ENCODE peak calls at places on chromosomes 12 and 14, in nine cellular contexts. G is lower lobe of right lung, I is PC-9, M is left ventricle myocardium inferior, A is adrenal gland, W is testis, F is fibroblast of lung, T is prostate gland, N is stomach. H is an unnamed sample. For H3K4me1, the result is how much of the 10 kb centered on the place peaks cover.

GRCh38 chr14:101169267-101169666 is 265.7 kb upstream of the RTL1 start:
- DNase-seq in T (no peak), M (no peak), I (no peak), A (no peak), G (no peak), N (no peak), F (no peak), W (no peak), H (no peak)

GRCh38 chr12:131833896-131834641 is 5.9 kb downstream of the MMP17 start:
- DNase-seq in N (no peak), T (no peak), I (no peak), F (peak), M (no peak), A (no peak), G (no peak), W (no peak), H (no peak)

GRCh38 chr12:62332598-62332997 is 72.4 kb downstream of the USP15 start:
- DNase-seq in M (no peak), F (peak), N (no peak), I (no peak), A (no peak), W (no peak), G (no peak), T (no peak), H (no peak)

GRCh38 chr12:128823216-128823915 is 392 bp downstream of the SLC15A4 start:
- DNase-seq in W (peak), I (peak), F (no peak), A (no peak), T (peak), G (peak), N (no peak), M (peak), H (no peak)

GRCh38 chr12:13293086-13293485 is 96.6 kb downstream of the EMP1 start:
- DNase-seq in I (no peak), N (no peak), T (no peak), M (no peak), G (no peak), A (no peak), F (peak), W (no peak), H (no peak)

GRCh38 chr14:72594099-72594901 is 299.6 kb downstream of the DPF3 start:
- DNase-seq in A (no peak), M (no peak), T (no peak), I (no peak), G (no peak), N (no peak), W (no peak), F (peak), H (no peak)

GRCh38 chr14:83779266-83779665 is 1750.7 kb upstream of the FLRT2 start:
- DNase-seq in A (no peak), G (no peak), M (no peak), I (peak), T (no peak), N (no peak), W (no peak), F (peak), H (no peak)

GRCh38 chr14:104223101-104223809 is 84.9 kb downstream of the KIF26A start:
- DNase-seq in W (peak), T (no peak), F (no peak), N (no peak), I (no peak), A (peak), M (no peak), G (peak), H (no peak)

GRCh38 chr12:27879708-27880107 is 92.8 kb downstream of the PTHLH start:
- DNase-seq in G (no peak), F (no peak), A (no peak), W (no peak), T (no peak), N (no peak), I (no peak), M (no peak), H (no peak)

GRCh38 chr12:117820216-117820907 is 148.4 kb downstream of the KSR2 start:
- DNase-seq in G (no peak), F (no peak), T (no peak), M (no peak), N (no peak), W (no peak), A (no peak), I (no peak), H (no peak)

GRCh38 chr14:87797001-87797400 is 196.0 kb downstream of the GALC start:
- DNase-seq in A (no peak), F (no peak), W (no peak), M (no peak), G (no peak), N (no peak), I (no peak), T (no peak), H (no peak)

GRCh38 chr14:87800216-87800615 is 192.8 kb downstream of the GALC start:
- DNase-seq in N (no peak), M (no peak), T (no peak), A (no peak), W (no peak), F (no peak), I (no peak), G (no peak), H (no peak)

GRCh38 chr14:87799400-87799799 is 193.6 kb downstream of the GALC start:
- DNase-seq in A (no peak), F (no peak), T (no peak), M (no peak), I (no peak), G (no peak), N (no peak), W (no peak), H (no peak)

GRCh38 chr14:87794566-87794965 is 198.4 kb downstream of the GALC start:
- DNase-seq in G (no peak), T (no peak), A (no peak), I (no peak), N (no peak), F (peak), M (no peak), W (no peak), H (no peak)
- TF ChIP-seq CTCF in G (no peak), T (no peak), A (no peak), I (no peak), N (no peak), F (no peak), M (no peak), W (no peak), H (no peak)

DNA sequence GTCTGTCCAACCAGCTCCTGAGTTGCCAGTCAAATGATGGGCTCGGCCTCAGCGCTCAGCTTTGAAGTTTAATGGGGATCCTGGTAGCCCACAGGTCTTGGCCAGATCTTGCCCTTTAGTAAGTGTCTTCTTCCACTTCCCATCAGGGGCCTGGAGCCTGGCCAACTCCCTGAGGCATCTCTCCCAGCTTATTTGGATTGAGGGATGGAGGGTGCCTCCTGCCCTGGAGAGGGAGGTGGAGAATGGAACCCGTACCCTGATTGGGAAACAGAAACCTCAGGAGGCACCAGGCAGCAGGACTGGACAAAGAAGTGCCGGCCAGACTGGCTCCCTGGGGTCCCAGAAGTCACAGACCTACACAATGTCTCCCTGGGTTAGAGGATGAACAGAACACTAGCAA is 40.5 kb upstream of the LTBP2 start:
- DNase-seq in A (no peak), F (no peak), I (peak), G (no peak), N (no peak), W (no peak), T (no peak), M (no peak), H (no peak)
- H3K4me1 ChIP-seq in A (under half), F (under half), I (half or more), G (under half), N (under half), W (half or more), T (under half), M (under half), H (half or more)

DNA sequence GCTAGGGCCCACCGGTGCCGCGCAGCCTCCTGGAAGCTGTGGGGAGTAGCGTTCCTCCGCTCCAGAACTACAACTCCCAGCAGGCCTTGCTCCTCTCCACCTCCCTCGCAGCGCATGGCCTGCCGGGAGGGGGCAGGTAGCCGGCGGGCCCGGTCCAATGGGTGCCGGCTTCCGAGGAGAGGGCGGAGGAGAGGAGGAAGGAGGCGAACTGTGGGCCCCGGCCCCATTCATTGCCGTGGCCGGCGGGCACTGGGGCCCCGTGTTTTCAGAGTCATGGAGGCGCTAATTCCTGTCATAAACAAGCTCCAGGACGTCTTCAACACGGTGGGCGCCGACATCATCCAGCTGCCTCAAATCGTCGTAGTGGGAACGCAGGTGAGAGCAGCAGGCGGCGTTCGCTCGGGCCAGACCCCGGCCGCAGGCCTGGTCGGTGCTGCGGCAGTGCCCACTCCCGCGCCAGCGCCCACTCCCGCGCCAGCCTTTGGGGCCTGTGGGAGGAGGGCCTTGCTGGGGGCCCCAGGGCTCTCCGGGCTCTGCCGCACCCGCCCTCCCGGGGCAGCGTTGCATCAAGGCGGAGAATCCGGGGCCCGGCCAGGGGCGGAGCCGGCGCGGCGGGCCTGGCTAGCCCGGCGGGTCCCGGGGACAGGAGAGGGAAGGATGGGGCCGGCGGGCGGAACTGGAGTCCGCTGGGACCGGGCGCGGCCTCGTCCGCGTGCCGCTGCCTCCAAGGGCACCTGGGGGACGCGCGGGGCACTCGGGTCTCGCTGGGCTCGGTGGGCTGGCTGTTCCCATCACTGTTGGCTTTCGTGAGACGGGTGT is at the start of gene DNM1L:
- DNase-seq in N (peak), W (peak), F (peak), T (peak), A (peak), M (peak), G (peak), I (peak), H (peak)
- TF ChIP-seq CTCF in N (no peak), W (peak), F (no peak), T (no peak), A (no peak), M (peak), G (no peak), I (no peak), H (no peak)

GRCh38 chr14:61552196-61552595 is 143.1 kb upstream of the HIF1A start:
- DNase-seq in G (no peak), M (no peak), N (no peak), I (no peak), F (no peak), T (no peak), A (no peak), W (no peak), H (peak)
- H3K4me1 ChIP-seq in G (under half), M (half or more), N (under half), I (half or more), F (under half), T (under half), A (under half), W (under half), H (under half)

DNA sequence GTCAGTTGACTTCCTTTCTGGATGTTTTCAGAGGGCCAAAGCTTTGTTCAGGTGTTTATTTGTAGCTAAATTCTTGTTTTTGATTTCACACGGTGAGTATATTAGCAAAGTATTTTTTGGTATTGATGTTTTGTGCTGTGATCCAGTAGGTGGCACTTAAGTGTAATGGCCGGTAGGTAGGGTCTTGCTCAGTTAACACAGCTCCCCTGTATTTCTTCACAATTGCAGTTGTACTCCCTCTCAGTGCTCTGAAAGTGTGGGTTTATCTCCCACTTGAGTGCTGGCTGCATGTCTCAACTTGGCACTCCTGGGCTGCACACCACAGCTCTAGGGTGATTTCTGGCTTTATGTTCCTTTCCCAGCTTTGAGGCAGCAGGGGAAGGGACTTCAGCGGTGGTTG is 339.5 kb downstream of the AEBP2 start:
- DNase-seq in A (no peak), F (no peak), W (no peak), G (no peak), N (no peak), M (no peak), I (no peak), T (no peak), H (no peak)
- TF ChIP-seq CTCF in A (no peak), F (no peak), W (no peak), G (no peak), N (no peak), M (peak), I (no peak), T (no peak), H (no peak)

GRCh38 chr12:4137015-4137414 is 136.5 kb upstream of the CCND2 start:
- DNase-seq in G (no peak), A (peak), F (no peak), T (no peak), I (no peak), N (no peak), W (no peak), M (no peak), H (peak)
- H3K4me1 ChIP-seq in G (under half), A (under half), F (under half), T (under half), I (under half), N (under half), W (under half), M (under half), H (under half)

DNA sequence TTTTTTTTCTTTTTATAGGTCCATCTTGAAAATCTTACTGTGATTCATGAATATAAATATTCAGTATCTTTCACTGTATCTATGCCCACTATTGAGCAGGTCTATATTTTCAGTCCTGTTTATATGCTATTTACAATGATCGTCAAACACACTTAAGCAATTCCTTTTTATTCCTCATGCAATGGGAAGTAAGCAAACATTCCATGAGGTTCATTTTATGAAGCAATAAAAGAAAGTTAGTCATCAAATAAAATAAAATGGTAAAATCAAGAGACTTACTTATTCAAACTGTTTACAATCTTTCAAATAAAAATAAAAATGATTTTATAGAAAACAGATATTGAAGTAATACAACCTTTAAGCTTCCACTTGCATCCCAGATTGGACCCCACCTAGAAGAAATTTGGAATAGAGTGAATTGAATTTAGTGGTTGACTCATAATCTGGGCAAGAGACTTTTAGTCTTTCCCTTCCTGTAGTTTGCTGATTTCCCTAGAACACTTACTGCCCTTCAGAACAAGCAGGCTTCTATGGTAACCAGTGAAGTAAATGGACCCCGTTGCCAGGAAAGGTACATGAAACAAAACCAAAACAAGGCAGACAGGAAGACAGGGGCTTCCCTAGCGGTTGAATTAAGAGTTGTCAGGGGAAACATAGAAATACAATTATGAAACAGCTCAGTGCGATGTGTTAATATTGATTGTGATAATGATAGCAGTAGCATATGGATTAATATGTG is 241.0 kb upstream of the ATP2B1 start:
- DNase-seq in T (peak), W (no peak), G (no peak), F (peak), A (peak), I (no peak), M (no peak), N (no peak), H (no peak)
- TF ChIP-seq CTCF in T (no peak), W (no peak), G (peak), F (peak), A (no peak), I (no peak), M (peak), N (no peak), H (peak)